ENCODE peak calls at places on chromosomes 4 and X, in ten cellular contexts. U is colonic mucosa; H is cardiac fibroblast; B is GM06990; Z is left ventricle myocardium inferior; L is Peyer's patch; E is adrenal gland; Q is breast epithelium; S is fibroblast of lung; Y is CD4-positive, alpha-beta T cell. P is an unnamed sample.

GRCh38 chr4:77795339-77795738 is 23.8 kb downstream of the CNOT6L start:
- DNase-seq in U (no peak), H (no peak), B (no peak), Z (no peak), L (no peak), E (no peak), Q (no peak), S (no peak), Y (no peak), P (no peak)

GRCh38 chrX:9940397-9940796 is 26.8 kb upstream of the CLDN34 start:
- DNase-seq in U (no peak), H (peak; percentile 33), B (no peak), Z (no peak), L (no peak), E (no peak), Q (no peak), S (peak; percentile 60), Y (no peak), P (no peak)

GRCh38 chrX:16100673-16101072 is 22.7 kb upstream of the GRPR start:
- DNase-seq in U (no peak), H (no peak), B (no peak), Z (no peak), L (no peak), E (no peak), Q (no peak), S (no peak), Y (no peak), P (no peak)

GRCh38 chrX:12949927-12950656 is 24.8 kb upstream of the TMSB4X start:
- DNase-seq in U (peak; percentile 88), H (peak; percentile 92), B (peak; percentile 77), Z (peak; percentile 71), L (peak; percentile 76), E (peak; percentile 84), Q (peak; percentile 86), S (peak; percentile 92), Y (peak; percentile 82), P (peak; percentile 52)

GRCh38 chr4:133720001-133720400 is 481.6 kb downstream of the PABPC4L start:
- DNase-seq in U (no peak), H (no peak), B (no peak), Z (no peak), L (no peak), E (no peak), Q (no peak), S (no peak), Y (no peak), P (no peak)

GRCh38 chr4:6716958-6717655 is 1.1 kb downstream of the BLOC1S4 start:
- DNase-seq in U (no peak), H (no peak), B (no peak), Z (no peak), L (no peak), E (no peak), Q (no peak), S (no peak), Y (no peak), P (no peak)

GRCh38 chr4:178387756-178388155 is 945.5 kb upstream of the AGA start:
- DNase-seq in U (no peak), H (no peak), B (no peak), Z (no peak), L (no peak), E (no peak), Q (no peak), S (peak; percentile 82), Y (no peak), P (no peak)

GRCh38 chr4:146978641-146979040 is 33.0 kb upstream of the TTC29 start:
- DNase-seq in U (no peak), H (no peak), B (no peak), Z (no peak), L (no peak), E (no peak), Q (no peak), S (no peak), Y (no peak), P (no peak)

GRCh38 chr4:66572949-66573348 is 902.7 kb upstream of the EPHA5 start:
- DNase-seq in U (no peak), H (peak; percentile 89), B (no peak), Z (no peak), L (no peak), E (no peak), Q (no peak), S (peak; percentile 58), Y (no peak), P (no peak)

DNA sequence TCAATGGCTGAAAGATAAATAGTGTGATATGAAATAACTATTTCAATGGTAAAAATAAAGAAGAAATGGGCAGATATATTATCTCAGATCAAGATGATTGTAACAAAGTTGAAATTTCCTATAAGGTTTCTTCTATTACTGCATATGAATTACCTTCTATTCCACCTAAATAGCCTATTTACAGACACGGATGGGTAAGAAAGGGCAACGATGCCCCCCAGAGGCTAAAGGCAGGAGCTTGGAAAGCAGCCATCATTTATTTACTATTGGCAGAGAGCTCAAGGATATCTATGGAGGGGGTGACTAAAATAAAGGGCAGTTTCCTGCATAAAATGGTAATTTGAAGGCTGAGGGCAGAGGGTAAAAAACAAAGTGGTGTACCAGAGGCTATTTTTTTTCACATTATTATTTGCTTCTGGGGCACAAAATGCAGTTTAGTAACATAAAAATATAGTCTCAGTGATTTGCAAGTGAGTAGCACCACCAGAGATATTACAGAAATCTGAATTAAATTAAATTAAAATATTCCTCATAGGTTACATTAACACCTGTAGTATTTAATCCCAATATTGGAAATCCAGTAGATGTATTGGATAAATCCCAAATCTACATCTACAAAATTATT is 123.1 kb downstream of the BTC start:
- DNase-seq in U (peak; percentile 75), H (peak; percentile 88), B (no peak), Z (peak; percentile 11), L (no peak), E (peak; percentile 34), Q (no peak), S (peak; percentile 89), Y (peak; percentile 48), P (peak; percentile 11)
- TF ChIP-seq CTCF in U (peak; percentile 65), H (peak; percentile 56), B (peak; percentile 50), Z (peak; percentile 51), L (no peak), E (peak; percentile 45), Q (no peak), S (peak; percentile 69), Y (peak; percentile 76), P (no peak)

GRCh38 chr4:150366487-150366999 is 215.4 kb upstream of the MAB21L2 start:
- DNase-seq in U (no peak), H (no peak), B (peak; percentile 38), Z (no peak), L (no peak), E (no peak), Q (no peak), S (no peak), Y (no peak), P (peak; percentile 41)
- TF ChIP-seq CTCF in U (no peak), H (no peak), B (no peak), Z (no peak), L (no peak), E (no peak), Q (no peak), S (no peak), Y (no peak), P (no peak)

GRCh38 chrX:153689654-153690465 is 2.1 kb downstream of the SLC6A8 start:
- DNase-seq in U (no peak), H (no peak), B (no peak), Z (no peak), L (peak; percentile 43), E (peak; percentile 54), Q (no peak), S (no peak), Y (no peak), P (no peak)

GRCh38 chrX:153687121-153688039 is at the start of gene SLC6A8:
- DNase-seq in U (peak; percentile 71), H (peak; percentile 76), B (no peak), Z (peak; percentile 78), L (peak; percentile 83), E (peak; percentile 79), Q (peak; percentile 58), S (peak; percentile 52), Y (no peak), P (peak; percentile 72)

GRCh38 chrX:153688900-153689590 is 1.3 kb downstream of the SLC6A8 start:
- DNase-seq in U (no peak), H (peak; percentile 44), B (no peak), Z (peak; percentile 50), L (peak; percentile 43), E (peak; percentile 48), Q (peak; percentile 50), S (peak; percentile 43), Y (no peak), P (no peak)

GRCh38 chrX:153688071-153688470 is 345 bp downstream of the SLC6A8 start:
- DNase-seq in U (no peak), H (no peak), B (no peak), Z (no peak), L (no peak), E (no peak), Q (no peak), S (no peak), Y (no peak), P (no peak)

DNA sequence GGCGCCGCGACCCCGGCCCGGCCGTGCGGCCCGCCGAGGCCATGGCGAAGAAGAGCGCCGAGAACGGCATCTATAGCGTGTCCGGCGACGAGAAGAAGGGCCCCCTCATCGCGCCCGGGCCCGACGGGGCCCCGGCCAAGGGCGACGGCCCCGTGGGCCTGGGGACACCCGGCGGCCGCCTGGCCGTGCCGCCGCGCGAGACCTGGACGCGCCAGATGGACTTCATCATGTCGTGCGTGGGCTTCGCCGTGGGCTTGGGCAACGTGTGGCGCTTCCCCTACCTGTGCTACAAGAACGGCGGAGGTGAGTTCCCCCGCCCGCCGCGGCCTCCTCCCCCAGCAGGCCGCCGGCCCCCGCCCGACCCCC is 791 bp downstream of the SLC6A8 start:
- DNase-seq in U (no peak), H (no peak), B (no peak), Z (no peak), L (peak; percentile 48), E (no peak), Q (no peak), S (no peak), Y (no peak), P (no peak)
- TF ChIP-seq CTCF in U (no peak), H (no peak), B (no peak), Z (no peak), L (no peak), E (no peak), Q (no peak), S (no peak), Y (no peak), P (no peak)

DNA sequence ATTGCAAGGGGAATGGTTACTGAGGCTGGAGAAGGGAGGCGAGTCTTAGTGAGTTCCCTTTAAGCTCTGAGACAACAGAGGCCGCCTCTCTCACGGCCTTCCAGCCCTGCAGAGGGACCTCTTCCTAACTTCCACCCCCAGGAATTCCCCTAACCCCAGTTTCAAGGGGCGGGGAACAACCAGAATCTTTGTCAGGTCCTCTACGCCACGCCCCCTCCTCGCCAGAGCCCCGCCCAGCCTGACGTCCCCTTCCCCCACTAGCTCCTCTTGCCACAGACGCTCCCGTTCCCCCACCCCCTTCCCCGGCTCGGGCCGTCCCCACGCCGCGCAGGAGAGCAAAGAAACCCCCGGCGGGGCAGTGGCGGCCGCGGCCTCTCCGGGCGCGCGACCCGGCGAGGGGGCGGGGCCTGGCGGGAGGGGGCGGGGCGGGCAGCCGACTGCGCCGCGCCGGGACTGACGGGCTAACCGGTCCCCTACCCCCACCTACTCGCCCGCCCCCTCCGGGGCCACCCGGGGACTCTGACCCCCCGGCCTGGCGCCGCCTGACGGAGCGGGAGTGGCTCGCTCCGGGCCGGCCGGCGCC is 12.2 kb upstream of the TMEM156 start:
- DNase-seq in U (peak; percentile 88), H (peak; percentile 95), B (peak; percentile 95), Z (peak; percentile 94), L (peak; percentile 86), E (peak; percentile 96), Q (peak; percentile 82), S (peak; percentile 88), Y (peak; percentile 95), P (peak; percentile 92)
- TF ChIP-seq CTCF in U (no peak), H (peak; percentile 10), B (no peak), Z (no peak), L (no peak), E (no peak), Q (no peak), S (no peak), Y (no peak), P (peak; percentile 14)

GRCh38 chrX:54473993-54474859 is 21.8 kb downstream of the FGD1 start:
- DNase-seq in U (no peak), H (no peak), B (no peak), Z (no peak), L (no peak), E (peak; percentile 23), Q (no peak), S (no peak), Y (no peak), P (no peak)
- TF ChIP-seq CTCF in U (no peak), H (no peak), B (no peak), Z (no peak), L (no peak), E (no peak), Q (no peak), S (no peak), Y (no peak), P (no peak)